ENCODE peak calls at places on chromosome 16, in four cellular contexts. K is K562, V is cardiac fibroblast, N is breast epithelium. H is an unnamed sample.

GRCh38 chr16:78504391-78504945 is 405.0 kb downstream of the WWOX start:
- DNase-seq in K (no peak), V (peak), N (no peak), H (no peak)

GRCh38 chr16:29877266-29877961 is 14.4 kb upstream of the CDIPT start:
- DNase-seq in K (peak), V (peak), N (no peak), H (peak)

GRCh38 chr16:16778322-16778721 is 399.4 kb downstream of the NPIPA7 start:
- DNase-seq in K (no peak), V (no peak), N (no peak), H (no peak)

GRCh38 chr16:87616556-87616955 is 14.2 kb downstream of the JPH3 start:
- DNase-seq in K (no peak), V (no peak), N (no peak), H (no peak)

GRCh38 chr16:56424791-56425438 is 430 bp downstream of the AMFR start:
- DNase-seq in K (peak), V (peak), N (no peak), H (no peak)

GRCh38 chr16:52469775-52470174 is 77.2 kb downstream of the TOX3 start:
- DNase-seq in K (no peak), V (peak), N (no peak), H (no peak)

GRCh38 chr16:56246051-56246817 is 54.9 kb downstream of the GNAO1 start:
- DNase-seq in K (no peak), V (no peak), N (peak), H (no peak)

GRCh38 chr16:16075463-16076399 is 126.3 kb downstream of the ABCC1 start:
- DNase-seq in K (no peak), V (peak), N (no peak), H (no peak)

GRCh38 chr16:69937465-69937951 is 13.6 kb upstream of the CLEC18A start:
- DNase-seq in K (peak), V (peak), N (no peak), H (no peak)

GRCh38 chr16:89598199-89598598 is 15.2 kb upstream of the DPEP1 start:
- DNase-seq in K (no peak), V (no peak), N (no peak), H (no peak)

GRCh38 chr16:6483634-6484033 is 849.0 kb upstream of the RBFOX1 start:
- DNase-seq in K (no peak), V (no peak), N (no peak), H (no peak)

GRCh38 chr16:88719267-88719932 is 13.1 kb downstream of the CTU2 start:
- DNase-seq in K (no peak), V (no peak), N (no peak), H (no peak)

GRCh38 chr16:73847090-73847489 is 449.5 kb upstream of the PSMD7 start:
- DNase-seq in K (no peak), V (no peak), N (no peak), H (no peak)

GRCh38 chr16:31134625-31135534 is 647 bp downstream of the PRSS8 start:
- DNase-seq in K (no peak), V (no peak), N (no peak), H (no peak)

GRCh38 chr16:79691001-79691400 is 90.5 kb upstream of the MAF start:
- DNase-seq in K (no peak), V (no peak), N (no peak), H (no peak)

GRCh38 chr16:51705142-51705541 is 554.1 kb upstream of the SALL1 start:
- DNase-seq in K (no peak), V (no peak), N (no peak), H (no peak)

GRCh38 chr16:64136314-64136713 is 985.5 kb downstream of the CDH11 start:
- DNase-seq in K (no peak), V (no peak), N (no peak), H (no peak)

GRCh38 chr16:89709166-89709565 is 7.7 kb upstream of the SPATA2L start:
- DNase-seq in K (no peak), V (no peak), N (no peak), H (no peak)

GRCh38 chr16:3938843-3939624 is 58.5 kb upstream of the CREBBP start:
- DNase-seq in K (peak), V (peak), N (peak), H (peak)

GRCh38 chr16:82945420-82946096 is 318.8 kb downstream of the CDH13 start:
- DNase-seq in K (no peak), V (no peak), N (no peak), H (no peak)

GRCh38 chr16:23690771-23691482 is 12.2 kb downstream of the PLK1 start:
- DNase-seq in K (no peak), V (no peak), N (no peak), H (no peak)

GRCh38 chr16:56576585-56577299 is 11.9 kb downstream of the MT4 start:
- DNase-seq in K (peak), V (peak), N (peak), H (peak)

GRCh38 chr16:17271687-17272086 is 199.1 kb downstream of the XYLT1 start:
- DNase-seq in K (no peak), V (peak), N (no peak), H (no peak)

GRCh38 chr16:86343733-86344585 is 166.4 kb upstream of the FOXF1 start:
- DNase-seq in K (no peak), V (peak), N (no peak), H (no peak)
- H3K4me3 ChIP-seq in K (no peak), V (no peak), N (no peak), H (no peak)

GRCh38 chr16:11350531-11351335 is 5.5 kb downstream of the RMI2 start:
- DNase-seq in K (no peak), V (peak), N (no peak), H (no peak)
- H3K4me3 ChIP-seq in K (no peak), V (no peak), N (no peak), H (no peak)

DNA sequence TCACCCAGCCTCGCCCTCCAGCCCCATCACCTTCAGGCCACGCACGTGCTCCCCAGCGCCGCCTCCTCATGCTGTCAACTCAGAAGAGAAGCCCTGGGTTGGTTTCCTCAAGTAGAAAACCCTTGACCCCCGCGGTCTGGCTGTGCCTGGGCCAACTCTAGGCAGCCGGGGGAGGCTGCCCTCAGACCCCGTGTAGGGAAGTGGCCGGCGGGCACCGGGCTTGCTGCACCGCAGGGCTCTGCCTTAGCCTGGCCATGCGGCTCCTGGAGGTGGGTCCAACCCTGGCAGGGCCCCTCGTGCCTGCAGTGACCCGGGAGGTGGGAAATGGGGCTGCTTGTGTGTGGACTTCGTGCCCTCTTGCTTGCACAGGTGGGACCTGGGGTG is 149.9 kb upstream of the GSE1 start:
- DNase-seq in K (peak), V (no peak), N (no peak), H (no peak)
- H3K4me3 ChIP-seq in K (peak), V (no peak), N (peak), H (peak)

GRCh38 chr16:57807968-57808528 is 5.8 kb upstream of the KIFC3 start:
- DNase-seq in K (peak), V (peak), N (peak), H (no peak)
- H3K4me3 ChIP-seq in K (no peak), V (no peak), N (peak), H (no peak)

GRCh38 chr16:19698480-19699465 is 19.3 kb downstream of the KNOP1 start:
- DNase-seq in K (no peak), V (peak), N (no peak), H (no peak)
- H3K4me3 ChIP-seq in K (no peak), V (no peak), N (no peak), H (no peak)

GRCh38 chr16:68784226-68784625 is 47.1 kb downstream of the CDH1 start:
- DNase-seq in K (no peak), V (no peak), N (no peak), H (no peak)

GRCh38 chr16:68784721-68785120 is 47.6 kb downstream of the CDH1 start:
- DNase-seq in K (no peak), V (no peak), N (no peak), H (no peak)

GRCh38 chr16:68782198-68783174 is 45.4 kb downstream of the CDH1 start:
- DNase-seq in K (no peak), V (no peak), N (no peak), H (peak)

GRCh38 chr16:68779891-68780290 is 42.8 kb downstream of the CDH1 start:
- DNase-seq in K (no peak), V (no peak), N (peak), H (no peak)

GRCh38 chr16:68781784-68782183 is 44.7 kb downstream of the CDH1 start:
- DNase-seq in K (no peak), V (no peak), N (no peak), H (no peak)
- H3K4me3 ChIP-seq in K (no peak), V (no peak), N (no peak), H (no peak)

H was measured in Jurkat, Clone E6-1.